ENCODE peak calls at places on chromosome 7, in nine cellular contexts. One of them, this sample, is unnamed.

GRCh38 chr7:151389096-151389767 is 20.6 kb downstream of the WDR86 start:
- DNase-seq in GM23338: no peak
- DNase-seq in PC-3: no peak
- DNase-seq in NCI-H2107: no peak
- DNase-seq in NCI-H1105: no peak
- DNase-seq in erythroblast: no peak
- DNase-seq in upper lobe of left lung: no peak
- DNase-seq in AG20443: no peak
- DNase-seq in EL: no peak
- DNase-seq in this sample: no peak

GRCh38 chr7:106504207-106504606 is 156.8 kb downstream of the CCDC71L start:
- DNase-seq in NCI-H2107: no peak
- DNase-seq in EL: no peak
- DNase-seq in AG20443: no peak
- DNase-seq in NCI-H1105: no peak
- DNase-seq in erythroblast: no peak
- DNase-seq in upper lobe of left lung: no peak
- DNase-seq in GM23338: no peak
- DNase-seq in PC-3: no peak
- DNase-seq in this sample: no peak

GRCh38 chr7:85829817-85830432 is 643.1 kb upstream of the SEMA3D start:
- DNase-seq in EL: peak; percentile 37
- DNase-seq in NCI-H2107: peak; percentile 33
- DNase-seq in PC-3: peak; percentile 58
- DNase-seq in AG20443: no peak
- DNase-seq in erythroblast: no peak
- DNase-seq in NCI-H1105: peak; percentile 28
- DNase-seq in upper lobe of left lung: no peak
- DNase-seq in GM23338: no peak
- DNase-seq in this sample: peak; percentile 7

GRCh38 chr7:130878785-130879184 is 144.8 kb upstream of the KLF14 start:
- DNase-seq in upper lobe of left lung: no peak
- DNase-seq in AG20443: peak; percentile 13
- DNase-seq in EL: peak; percentile 54
- DNase-seq in NCI-H1105: no peak
- DNase-seq in GM23338: no peak
- DNase-seq in NCI-H2107: no peak
- DNase-seq in erythroblast: no peak
- DNase-seq in PC-3: no peak
- DNase-seq in this sample: peak; percentile 33

GRCh38 chr7:155323001-155323638 is 25.4 kb downstream of the INSIG1 start:
- DNase-seq in upper lobe of left lung: no peak
- DNase-seq in NCI-H2107: no peak
- DNase-seq in AG20443: no peak
- DNase-seq in NCI-H1105: no peak
- DNase-seq in EL: no peak
- DNase-seq in erythroblast: no peak
- DNase-seq in GM23338: no peak
- DNase-seq in PC-3: no peak
- DNase-seq in this sample: peak; percentile 69

GRCh38 chr7:24963218-24963617 is 16.8 kb downstream of the OSBPL3 start:
- DNase-seq in upper lobe of left lung: peak; percentile 60
- DNase-seq in GM23338: no peak
- DNase-seq in NCI-H1105: no peak
- DNase-seq in EL: peak; percentile 29
- DNase-seq in erythroblast: peak; percentile 4
- DNase-seq in NCI-H2107: no peak
- DNase-seq in PC-3: no peak
- DNase-seq in AG20443: peak; percentile 25
- DNase-seq in this sample: peak; percentile 83

GRCh38 chr7:29807179-29807841 is 1.0 kb downstream of the WIPF3 start:
- DNase-seq in NCI-H2107: no peak
- DNase-seq in GM23338: peak; percentile 75
- DNase-seq in upper lobe of left lung: no peak
- DNase-seq in AG20443: peak; percentile 53
- DNase-seq in EL: no peak
- DNase-seq in erythroblast: no peak
- DNase-seq in NCI-H1105: no peak
- DNase-seq in PC-3: peak; percentile 42
- DNase-seq in this sample: peak; percentile 58

GRCh38 chr7:116859323-116859722 is 3.1 kb upstream of the CAPZA2 start:
- DNase-seq in AG20443: peak; percentile 55
- DNase-seq in upper lobe of left lung: no peak
- DNase-seq in NCI-H2107: no peak
- DNase-seq in EL: peak; percentile 71
- DNase-seq in NCI-H1105: no peak
- DNase-seq in PC-3: peak; percentile 73
- DNase-seq in erythroblast: no peak
- DNase-seq in GM23338: no peak
- DNase-seq in this sample: peak; percentile 63

GRCh38 chr7:131225619-131226101 is 102.0 kb upstream of the MKLN1 start:
- DNase-seq in GM23338: no peak
- DNase-seq in erythroblast: no peak
- DNase-seq in NCI-H2107: no peak
- DNase-seq in EL: no peak
- DNase-seq in upper lobe of left lung: peak; percentile 84
- DNase-seq in NCI-H1105: no peak
- DNase-seq in AG20443: peak; percentile 40
- DNase-seq in PC-3: no peak
- DNase-seq in this sample: peak; percentile 90

GRCh38 chr7:116521046-116521664 is 3.7 kb upstream of the CAV1 start:
- DNase-seq in NCI-H1105: no peak
- DNase-seq in EL: peak; percentile 45
- DNase-seq in PC-3: peak; percentile 83
- DNase-seq in NCI-H2107: no peak
- DNase-seq in AG20443: no peak
- DNase-seq in erythroblast: no peak
- DNase-seq in upper lobe of left lung: no peak
- DNase-seq in GM23338: no peak
- DNase-seq in this sample: no peak

GRCh38 chr7:156145184-156145583 is 332.9 kb upstream of the SHH start:
- DNase-seq in GM23338: no peak
- DNase-seq in EL: no peak
- DNase-seq in PC-3: no peak
- DNase-seq in AG20443: no peak
- DNase-seq in erythroblast: no peak
- DNase-seq in NCI-H2107: no peak
- DNase-seq in upper lobe of left lung: no peak
- DNase-seq in NCI-H1105: no peak
- DNase-seq in this sample: no peak

GRCh38 chr7:150307904-150308303 is 15.3 kb upstream of the LRRC61 start:
- DNase-seq in NCI-H2107: no peak
- DNase-seq in GM23338: no peak
- DNase-seq in EL: no peak
- DNase-seq in erythroblast: no peak
- DNase-seq in upper lobe of left lung: no peak
- DNase-seq in NCI-H1105: no peak
- DNase-seq in PC-3: no peak
- DNase-seq in AG20443: no peak
- DNase-seq in this sample: peak; percentile 87